ENCODE peak calls at places on chromosome 14, in seven cellular contexts. N, W, X, Q, A, R and H are unnamed samples.

GRCh38 chr14:42930058-42930457 is 1323.4 kb downstream of the LRFN5 start:
- DNase-seq in N (no peak), W (no peak), X (no peak), Q (no peak), A (no peak), R (no peak), H (no peak)

GRCh38 chr14:54902521-54903420 is at the start of gene GCH1:
- DNase-seq in N (peak), W (peak), X (peak), Q (no peak), A (peak), R (peak), H (no peak)

GRCh38 chr14:51507556-51508511 is 143.9 kb upstream of the FRMD6 start:
- DNase-seq in N (peak), W (no peak), X (peak), Q (peak), A (peak), R (peak), H (peak)

GRCh38 chr14:50774542-50775267 is 56.3 kb downstream of the NIN start:
- DNase-seq in N (peak), W (no peak), X (no peak), Q (no peak), A (peak), R (no peak), H (no peak)

GRCh38 chr14:76314521-76314951 is 61.4 kb upstream of the ESRRB start:
- DNase-seq in N (no peak), W (no peak), X (no peak), Q (no peak), A (no peak), R (no peak), H (no peak)

GRCh38 chr14:22452330-22452729 is 136.7 kb downstream of the DAD1 start:
- DNase-seq in N (no peak), W (no peak), X (no peak), Q (no peak), A (no peak), R (no peak), H (no peak)

GRCh38 chr14:91253795-91254323 is 9.4 kb upstream of the GPR68 start:
- DNase-seq in N (no peak), W (no peak), X (no peak), Q (no peak), A (no peak), R (no peak), H (no peak)

GRCh38 chr14:103021817-103022668 is 35.3 kb downstream of the CDC42BPB start:
- DNase-seq in N (no peak), W (no peak), X (no peak), Q (no peak), A (peak), R (no peak), H (no peak)

GRCh38 chr14:69274321-69274720 is 14.4 kb downstream of the GALNT16 start:
- DNase-seq in N (no peak), W (no peak), X (no peak), Q (no peak), A (no peak), R (no peak), H (no peak)

GRCh38 chr14:57875985-57876384 is 10.1 kb upstream of the SLC35F4 start:
- DNase-seq in N (no peak), W (no peak), X (no peak), Q (no peak), A (no peak), R (no peak), H (no peak)

GRCh38 chr14:96629082-96629481 is 126.9 kb downstream of the PAPOLA start:
- DNase-seq in N (no peak), W (no peak), X (no peak), Q (no peak), A (no peak), R (no peak), H (no peak)

GRCh38 chr14:58805605-58806358 is 168.0 kb downstream of the DACT1 start:
- DNase-seq in N (peak), W (no peak), X (no peak), Q (peak), A (peak), R (no peak), H (no peak)

GRCh38 chr14:60250318-60251035 is 1.5 kb downstream of the PPM1A start:
- DNase-seq in N (peak), W (no peak), X (no peak), Q (no peak), A (peak), R (no peak), H (no peak)

GRCh38 chr14:47300801-47301200 is 374.6 kb downstream of the MDGA2 start:
- DNase-seq in N (no peak), W (no peak), X (no peak), Q (no peak), A (no peak), R (no peak), H (no peak)

GRCh38 chr14:54568821-54569591 is 2.1 kb downstream of the SAMD4A start:
- DNase-seq in N (peak), W (no peak), X (no peak), Q (no peak), A (peak), R (no peak), H (no peak)

GRCh38 chr14:66910306-66910705 is 278.9 kb upstream of the GARIN2 start:
- DNase-seq in N (no peak), W (no peak), X (no peak), Q (no peak), A (no peak), R (no peak), H (no peak)

GRCh38 chr14:68380304-68380840 is 412.5 kb downstream of the ZFP36L1 start:
- DNase-seq in N (no peak), W (no peak), X (no peak), Q (no peak), A (no peak), R (no peak), H (no peak)

GRCh38 chr14:100522616-100523021 is 64.6 kb downstream of the BEGAIN start:
- DNase-seq in N (peak), W (no peak), X (no peak), Q (no peak), A (peak), R (no peak), H (no peak)

GRCh38 chr14:65471038-65471878 is 58.7 kb downstream of the FUT8 start:
- DNase-seq in N (no peak), W (no peak), X (no peak), Q (no peak), A (no peak), R (no peak), H (no peak)

GRCh38 chr14:32417956-32418552 is 89.0 kb downstream of the AKAP6 start:
- DNase-seq in N (peak), W (no peak), X (no peak), Q (no peak), A (peak), R (peak), H (no peak)

GRCh38 chr14:68571928-68572525 is 220.8 kb downstream of the ZFP36L1 start:
- DNase-seq in N (no peak), W (no peak), X (no peak), Q (no peak), A (no peak), R (no peak), H (no peak)

GRCh38 chr14:51095854-51096823 is 1.2 kb upstream of the TRIM9 start:
- DNase-seq in N (peak), W (no peak), X (peak), Q (no peak), A (peak), R (no peak), H (no peak)

GRCh38 chr14:63901434-63902085 is 48.8 kb downstream of the SYNE2 start:
- DNase-seq in N (peak), W (peak), X (no peak), Q (peak), A (peak), R (no peak), H (peak)

GRCh38 chr14:71521238-71521637 is 411.0 kb upstream of the RGS6 start:
- DNase-seq in N (no peak), W (no peak), X (no peak), Q (no peak), A (no peak), R (no peak), H (no peak)

GRCh38 chr14:35406090-35406489 is 1.5 kb upstream of the NFKBIA start:
- DNase-seq in N (no peak), W (no peak), X (no peak), Q (no peak), A (no peak), R (no peak), H (no peak)
- H3K4me3 ChIP-seq in N (no peak), W (no peak), X (peak), Q (no peak), A (no peak), R (no peak), H (no peak)

DNA sequence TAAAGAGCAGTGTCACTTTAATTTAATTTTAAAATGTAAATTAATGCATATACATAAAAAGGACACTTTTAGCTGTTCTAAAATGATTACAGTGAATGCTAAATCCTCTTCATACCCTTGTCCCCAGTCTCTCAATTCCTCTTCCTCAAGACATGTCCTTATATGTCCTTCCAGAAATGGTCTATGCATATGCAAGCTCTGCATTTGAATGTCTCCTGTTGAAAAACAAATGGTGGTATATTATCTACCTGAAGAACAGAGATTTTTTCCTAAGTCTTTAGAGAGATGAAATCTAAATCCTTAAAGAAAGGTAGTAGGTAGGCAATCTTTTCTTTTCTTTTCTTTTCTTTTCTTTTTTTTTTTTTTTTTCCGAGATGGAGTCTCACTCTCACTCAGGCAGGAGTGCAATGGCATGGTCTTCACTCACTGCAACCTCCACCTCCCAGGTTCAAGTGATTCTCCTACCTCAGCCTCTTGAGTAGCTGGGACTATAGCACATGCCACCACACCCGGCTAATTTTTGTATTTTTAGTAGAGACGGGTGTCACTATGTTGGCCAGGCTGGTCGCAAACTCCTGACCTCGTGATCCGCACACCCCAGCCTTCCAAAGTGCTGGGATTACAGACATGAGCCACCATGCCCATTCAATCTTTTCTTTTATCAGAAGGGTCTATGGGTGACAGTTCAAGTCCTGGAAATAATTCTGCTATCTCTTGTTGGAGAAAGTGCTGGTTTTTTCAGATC is 180.5 kb downstream of the PRKCH start:
- DNase-seq in N (no peak), W (no peak), X (no peak), Q (no peak), A (no peak), R (no peak), H (no peak)
- H3K4me3 ChIP-seq in N (no peak), W (no peak), X (no peak), Q (no peak), A (no peak), R (no peak), H (no peak)

DNA sequence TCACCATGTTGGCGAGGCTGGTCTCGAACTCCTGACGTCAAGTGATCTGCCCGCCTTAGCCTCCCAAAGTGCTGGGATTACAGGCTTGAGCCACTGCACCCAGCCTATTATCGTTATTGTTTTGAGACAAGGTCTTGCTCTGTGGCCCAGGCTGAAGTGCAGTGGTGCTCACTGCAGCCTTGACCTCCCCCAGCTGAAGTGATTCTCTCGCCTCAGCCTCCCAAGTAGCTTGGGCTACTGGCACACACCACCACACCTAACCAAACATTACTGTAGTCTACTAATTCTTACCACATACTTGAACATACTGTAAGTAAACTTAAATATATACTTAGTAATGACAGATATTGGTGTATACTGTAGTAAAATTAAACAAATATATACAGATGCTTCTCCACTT is 4.5 kb upstream of the CDCA4 start:
- DNase-seq in N (no peak), W (no peak), X (no peak), Q (no peak), A (no peak), R (no peak), H (no peak)
- H3K4me3 ChIP-seq in N (no peak), W (no peak), X (no peak), Q (no peak), A (no peak), R (no peak), H (no peak)

DNA sequence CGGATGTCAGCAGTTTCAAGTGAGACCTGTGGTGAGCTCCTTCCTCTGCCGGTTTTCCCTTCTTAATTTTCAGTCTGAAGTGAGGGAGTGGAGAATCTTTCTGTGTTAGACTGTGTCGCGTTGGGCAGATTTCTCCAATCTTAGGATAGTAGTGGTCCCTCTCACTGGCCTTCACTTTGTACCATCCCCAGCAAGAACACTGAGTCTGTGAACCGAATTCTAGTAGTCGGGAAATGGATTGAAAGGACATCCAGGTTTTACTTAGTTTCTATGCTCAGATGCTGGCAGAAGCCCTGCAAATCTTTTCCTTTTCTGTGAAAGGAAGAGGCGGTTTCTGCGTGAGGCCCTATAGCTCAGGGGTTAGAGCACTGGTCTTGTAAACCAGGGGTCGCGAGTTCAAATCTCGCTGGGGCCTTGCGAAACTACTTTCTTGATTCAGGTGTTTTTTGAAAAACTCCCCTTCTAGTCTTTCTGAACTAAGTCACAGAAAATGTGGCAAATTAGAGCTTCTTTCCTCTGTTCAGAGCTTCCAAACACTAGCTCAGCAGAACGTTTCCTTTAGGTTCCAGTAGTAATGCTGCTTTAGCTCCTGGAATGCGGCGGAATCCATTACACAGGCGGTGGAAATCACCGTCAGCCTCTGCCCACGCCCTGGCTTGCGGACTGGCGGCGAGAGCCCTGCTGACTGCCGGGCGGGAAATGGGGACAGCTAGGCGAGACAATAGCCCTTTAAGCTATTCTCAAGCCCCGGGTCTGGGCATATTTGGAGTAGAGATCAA is 2.8 kb upstream of the RNASE4 start:
- DNase-seq in N (peak), W (peak), X (peak), Q (peak), A (peak), R (peak), H (no peak)
- H3K4me3 ChIP-seq in N (peak), W (peak), X (peak), Q (peak), A (peak), R (peak), H (peak)